ENCODE peak calls at places on chromosomes 2 and 18, in six cellular contexts. S is skeletal muscle cell, J is prostate gland, W is brain microvascular endothelial cell, T is neural progenitor cell, K is astrocyte. A is an unnamed sample.

GRCh38 chr2:222561817-222562424 is 94.0 kb downstream of the FARSB start:
- DNase-seq in S (no peak), J (peak; percentile 27), W (peak; percentile 14), T (peak; percentile 90), K (no peak), A (peak; percentile 66)

GRCh38 chr2:132562245-132562644 is 107.8 kb downstream of the LYPD1 start:
- DNase-seq in S (no peak), J (no peak), W (no peak), T (no peak), K (peak; percentile 27), A (no peak)

GRCh38 chr2:237259201-237259600 is 154.8 kb downstream of the COL6A3 start:
- DNase-seq in S (no peak), J (no peak), W (peak; percentile 45), T (no peak), K (peak; percentile 48), A (peak; percentile 82)

GRCh38 chr2:126655500-126656310 is at the start of gene GYPC:
- DNase-seq in S (peak; percentile 62), J (no peak), W (peak; percentile 56), T (peak; percentile 72), K (peak; percentile 36), A (peak; percentile 86)

GRCh38 chr18:45628979-45629958 is 14.0 kb downstream of the SLC14A2 start:
- DNase-seq in S (no peak), J (no peak), W (peak; percentile 67), T (no peak), K (peak; percentile 71), A (no peak)

GRCh38 chr2:64666810-64667438 is 13.2 kb upstream of the SERTAD2 start:
- DNase-seq in S (no peak), J (no peak), W (no peak), T (no peak), K (no peak), A (no peak)

GRCh38 chr2:238286987-238287386 is 1.4 kb downstream of the PER2 start:
- DNase-seq in S (no peak), J (peak; percentile 46), W (no peak), T (no peak), K (no peak), A (peak; percentile 6)

GRCh38 chr2:77487074-77487803 is 34.9 kb downstream of the LRRTM4 start:
- DNase-seq in S (no peak), J (no peak), W (no peak), T (no peak), K (no peak), A (no peak)

GRCh38 chr2:149653831-149654445 is 66.4 kb upstream of the MMADHC start:
- DNase-seq in S (no peak), J (no peak), W (no peak), T (no peak), K (no peak), A (no peak)

GRCh38 chr2:8534729-8535397 is 147.0 kb upstream of the ID2 start:
- DNase-seq in S (peak; percentile 10), J (peak; percentile 42), W (no peak), T (no peak), K (peak; percentile 38), A (peak; percentile 67)

GRCh38 chr2:209960676-209961630 is 41.5 kb upstream of the RPE start:
- DNase-seq in S (no peak), J (peak; percentile 17), W (peak; percentile 56), T (peak; percentile 86), K (peak; percentile 47), A (peak; percentile 44)

GRCh38 chr18:47883771-47884413 is 46.6 kb downstream of the SMAD2 start:
- DNase-seq in S (peak; percentile 39), J (no peak), W (peak; percentile 85), T (no peak), K (peak; percentile 81), A (peak; percentile 47)

GRCh38 chr2:160694631-160695030 is 201.0 kb upstream of the RBMS1 start:
- DNase-seq in S (no peak), J (no peak), W (no peak), T (no peak), K (no peak), A (no peak)

GRCh38 chr18:67514465-67514864 is 2.1 kb downstream of the DSEL start:
- DNase-seq in S (no peak), J (no peak), W (no peak), T (no peak), K (no peak), A (peak; percentile 17)
- H3K4me3 ChIP-seq in S (peak overlapping the region; percentile 93), J (no peak overlapping the region), W (peak overlapping the region; percentile 89), T (no peak overlapping the region), K (peak overlapping the region; percentile 89), A (peak overlapping the region; percentile 96)

GRCh38 chr2:112463256-112463655 is 18.7 kb upstream of the TTL start:
- DNase-seq in S (no peak), J (no peak), W (no peak), T (no peak), K (no peak), A (no peak)
- H3K4me3 ChIP-seq in S (no peak overlapping the region), J (no peak overlapping the region), W (no peak overlapping the region), T (no peak overlapping the region), K (no peak overlapping the region), A (no peak overlapping the region)

GRCh38 chr2:190283783-190284182 is 35.8 kb downstream of the HIBCH start:
- DNase-seq in S (peak; percentile 37), J (no peak), W (no peak), T (no peak), K (peak; percentile 44), A (peak; percentile 4)
- H3K4me3 ChIP-seq in S (no peak overlapping the region), J (no peak overlapping the region), W (no peak overlapping the region), T (no peak overlapping the region), K (no peak overlapping the region), A (no peak overlapping the region)

DNA sequence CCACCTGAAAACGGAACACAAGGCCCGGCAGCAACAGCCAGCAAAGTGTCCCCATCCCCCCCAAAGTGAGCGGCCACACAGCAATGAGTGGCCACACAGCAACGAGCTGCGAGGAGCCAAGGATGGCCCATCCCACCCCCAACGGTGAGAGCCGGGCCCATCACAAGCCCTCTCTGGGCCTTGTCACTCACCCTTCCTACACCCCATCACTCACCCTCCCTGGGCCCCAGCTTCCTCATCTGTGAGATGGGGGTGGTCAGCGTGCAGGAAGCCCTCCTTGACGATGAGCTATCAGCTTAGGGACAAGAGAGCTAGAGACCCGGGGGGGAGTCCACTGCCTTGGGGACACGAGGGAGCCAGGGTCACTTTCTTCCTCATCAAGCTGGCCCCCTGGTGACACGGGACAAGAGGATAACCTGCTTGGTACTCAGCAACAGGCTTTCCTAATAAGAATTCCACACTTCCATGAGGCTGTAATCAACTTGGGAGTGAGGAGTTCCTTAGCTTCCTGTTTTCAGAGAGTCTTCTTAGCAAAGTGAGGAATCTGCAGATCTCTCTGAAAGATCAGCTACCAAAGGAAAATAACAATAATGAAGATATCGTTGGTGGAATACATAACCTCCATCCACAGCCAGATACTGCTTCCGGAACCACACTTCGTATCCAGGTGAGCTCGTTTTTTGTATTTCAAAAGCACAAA is 92.7 kb downstream of the HDAC4 start:
- DNase-seq in S (no peak), J (no peak), W (no peak), T (no peak), K (no peak), A (no peak)
- H3K4me3 ChIP-seq in S (peak overlapping the region; percentile 34), J (peak overlapping the region; percentile 15), W (no peak overlapping the region), T (no peak overlapping the region), K (no peak overlapping the region), A (peak overlapping the region; percentile 58)